ENCODE peak calls at places on chromosomes 3 and 15, in four cellular contexts. N is endodermal cell, R is breast epithelium, J is BJ. K is an unnamed sample.

GRCh38 chr3:43689166-43689565 is 1.6 kb upstream of the ABHD5 start:
- DNase-seq in R (no peak), N (no peak), J (no peak), K (no peak)

GRCh38 chr3:140467916-140468315 is 209.9 kb upstream of the TRIM42 start:
- DNase-seq in J (no peak), N (no peak), R (no peak), K (no peak)

GRCh38 chr15:52255008-52255407 is 40.6 kb downstream of the MYO5C start:
- DNase-seq in R (no peak), N (no peak), J (no peak), K (no peak)

GRCh38 chr3:113128386-113129015 is 82.9 kb upstream of the BOC start:
- DNase-seq in N (no peak), J (no peak), R (no peak), K (no peak)

GRCh38 chr15:100842756-100843730 is 36.6 kb upstream of the ALDH1A3 start:
- DNase-seq in R (no peak), J (peak), N (no peak), K (no peak)

GRCh38 chr15:58457466-58457965 is 25.7 kb downstream of the LIPC start:
- DNase-seq in J (peak), R (no peak), N (no peak), K (no peak)

GRCh38 chr15:33089878-33090757 is 104.4 kb downstream of the FMN1 start:
- DNase-seq in N (no peak), R (no peak), J (no peak), K (no peak)

GRCh38 chr15:88242586-88242985 is 14.0 kb downstream of the NTRK3 start:
- DNase-seq in N (no peak), J (no peak), R (no peak), K (no peak)

GRCh38 chr3:16516695-16517481 is 3.4 kb upstream of the RFTN1 start:
- DNase-seq in N (peak), R (no peak), J (no peak), K (peak)

GRCh38 chr3:106711650-106712049 is 665.6 kb upstream of the CCDC54 start:
- DNase-seq in N (no peak), R (no peak), J (peak), K (no peak)

GRCh38 chr3:196726788-196727675 is 12.6 kb upstream of the PAK2 start:
- DNase-seq in N (no peak), R (no peak), J (no peak), K (no peak)

GRCh38 chr3:45329779-45330305 is 58.5 kb upstream of the LARS2 start:
- DNase-seq in J (no peak), N (no peak), R (no peak), K (no peak)

GRCh38 chr3:171267089-171267488 is 193.1 kb downstream of the TNIK start:
- DNase-seq in R (no peak), J (no peak), N (no peak), K (no peak)

GRCh38 chr15:66948294-66948693 is 117.1 kb upstream of the SMAD3 start:
- DNase-seq in N (no peak), J (no peak), R (no peak), K (no peak)

GRCh38 chr3:31572605-31573459 is 40.1 kb downstream of the STT3B start:
- DNase-seq in J (no peak), N (no peak), R (no peak), K (no peak)

GRCh38 chr15:31325432-31325975 is 1.1 kb upstream of the KLF13 start:
- DNase-seq in N (peak), R (no peak), J (no peak), K (peak)

GRCh38 chr15:72179950-72180581 is 17.5 kb downstream of the GRAMD2A start:
- DNase-seq in N (peak), J (no peak), R (no peak), K (no peak)

GRCh38 chr3:113912551-113913246 is 35.1 kb upstream of the ZDHHC23 start:
- DNase-seq in N (peak), J (no peak), R (no peak), K (peak)

GRCh38 chr15:63972801-63973200 is 73.5 kb downstream of the DAPK2 start:
- DNase-seq in J (no peak), N (peak), R (no peak), K (peak)

GRCh38 chr3:7290062-7290825 is 429.3 kb downstream of the GRM7 start:
- DNase-seq in J (no peak), N (no peak), R (no peak), K (no peak)

GRCh38 chr3:197122394-197122793 is 92.8 kb upstream of the MELTF start:
- DNase-seq in R (no peak), J (no peak), N (no peak), K (no peak)

GRCh38 chr15:51814616-51815015 is 14.8 kb upstream of the TMOD3 start:
- DNase-seq in N (no peak), R (no peak), J (no peak), K (no peak)

GRCh38 chr3:37971467-37971866 is 19.1 kb upstream of the VILL start:
- DNase-seq in N (no peak), J (no peak), R (no peak), K (no peak)

GRCh38 chr3:188491276-188491687 is 337.3 kb downstream of the LPP start:
- DNase-seq in R (no peak), N (no peak), J (no peak), K (no peak)

GRCh38 chr3:126394977-126395321 is 240 bp downstream of the CFAP100 start:
- DNase-seq in J (no peak), N (no peak), R (no peak), K (no peak)
- H3K4me3 ChIP-seq in J (peak), N (peak), R (peak), K (no peak)

GRCh38 chr3:131957980-131958379 is 76.8 kb downstream of the CPNE4 start:
- DNase-seq in J (no peak), N (peak), R (no peak), K (peak)

GRCh38 chr3:131957511-131957910 is 77.3 kb downstream of the CPNE4 start:
- DNase-seq in J (no peak), R (no peak), N (no peak), K (no peak)

GRCh38 chr3:131960324-131960723 is 74.5 kb downstream of the CPNE4 start:
- DNase-seq in N (no peak), J (no peak), R (no peak), K (no peak)
- H3K4me3 ChIP-seq in N (no peak), J (no peak), R (no peak), K (no peak)

GRCh38 chr3:62318365-62318751 is 55.0 kb downstream of the FEZF2 start:
- DNase-seq in R (no peak), N (no peak), J (no peak), K (no peak)
- H3K4me3 ChIP-seq in R (peak), N (peak), J (peak), K (peak)

DNA sequence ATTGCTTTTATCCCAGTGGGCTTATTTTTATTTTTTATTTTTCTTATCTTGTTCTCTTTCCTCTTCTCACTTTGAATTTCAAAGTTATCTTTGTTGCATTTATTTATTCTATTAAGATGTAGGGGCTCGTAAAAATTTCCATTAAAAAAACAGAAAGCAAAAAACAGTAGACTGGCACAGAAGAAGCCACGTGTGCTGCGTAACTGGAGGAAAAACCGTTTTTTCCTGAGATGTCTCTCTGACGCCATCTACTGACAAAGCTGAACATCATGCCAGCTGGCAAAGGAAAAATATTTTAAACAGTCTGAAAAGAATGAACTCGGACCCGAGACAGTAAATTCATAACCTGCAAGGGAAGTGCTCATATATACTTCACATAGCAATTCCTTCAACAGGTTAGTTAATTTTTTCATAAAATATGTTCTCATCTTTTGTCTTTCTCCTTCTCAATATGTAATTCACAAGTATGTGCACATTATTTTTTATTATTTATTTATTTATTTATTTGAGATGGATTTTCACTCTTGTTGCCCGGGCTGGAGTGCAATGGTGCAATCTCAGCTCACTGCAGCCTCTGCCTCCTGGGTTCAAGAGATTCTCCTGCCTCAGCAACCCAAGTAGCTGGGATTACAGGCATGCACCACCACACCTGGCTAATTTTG is 10.5 kb upstream of the MFSD1 start:
- DNase-seq in N (no peak), R (no peak), J (no peak), K (peak)
- H3K4me3 ChIP-seq in N (no peak), R (no peak), J (no peak), K (no peak)

GRCh38 chr15:90249123-90249863 is at the start of gene TTLL13:
- DNase-seq in J (no peak), N (peak), R (peak), K (peak)

DNA sequence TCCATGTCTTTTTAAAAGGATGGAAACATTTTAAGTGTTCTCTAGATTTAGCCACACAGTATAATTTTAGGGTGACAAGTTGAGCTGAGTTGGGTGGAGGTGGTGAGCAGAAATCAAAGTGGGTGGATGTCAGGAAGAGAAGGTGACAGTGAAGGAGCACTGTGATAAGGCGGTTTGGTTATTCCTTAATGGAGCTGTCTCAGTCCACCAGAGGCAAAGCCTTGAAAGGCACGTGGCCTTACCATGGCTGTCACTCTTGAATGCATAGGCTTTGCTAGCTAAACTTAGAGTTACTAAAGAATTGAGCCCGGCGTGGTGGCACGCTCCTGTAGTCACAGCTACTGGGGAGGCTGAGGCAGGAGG is 615 bp upstream of the TTLL13 start:
- DNase-seq in N (no peak), J (no peak), R (no peak), K (no peak)
- H3K4me3 ChIP-seq in N (peak), J (no peak), R (no peak), K (no peak)

DNA sequence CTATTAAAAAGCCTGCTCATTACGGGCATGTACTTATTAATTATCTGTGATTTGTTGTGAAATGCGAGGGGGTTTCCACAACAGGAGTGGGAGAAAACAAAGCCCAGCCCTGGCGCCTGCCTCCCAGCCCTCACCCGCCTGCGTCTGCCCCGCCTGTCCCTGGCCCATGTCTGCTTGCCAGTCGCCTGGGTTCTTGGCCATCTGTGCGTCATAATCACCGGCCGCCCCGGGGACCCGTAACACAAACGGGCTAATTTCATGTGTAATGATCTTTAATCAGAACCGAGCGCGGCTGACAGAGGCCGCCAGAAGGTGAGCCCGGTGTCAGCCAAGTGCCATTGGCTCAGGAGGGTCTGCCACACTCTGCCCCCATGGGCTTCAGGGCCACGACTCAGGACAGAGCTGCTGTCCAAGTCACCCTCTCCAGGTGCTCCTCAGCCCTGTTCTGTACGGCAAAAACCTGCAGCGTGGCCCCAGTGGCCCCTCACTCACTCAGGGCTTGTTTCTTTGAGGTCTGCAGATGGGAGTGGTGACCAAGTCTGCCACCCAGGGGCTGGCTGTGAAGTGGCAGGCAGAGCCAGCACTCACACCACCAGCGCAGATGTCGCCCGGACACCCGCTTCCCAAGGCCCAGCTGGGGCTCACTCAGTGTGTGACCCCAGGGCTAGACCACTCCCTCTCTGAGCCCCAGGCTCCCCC is 28.8 kb upstream of the TMEM115 start:
- DNase-seq in N (peak), J (no peak), R (no peak), K (peak)
- H3K4me3 ChIP-seq in N (no peak), J (no peak), R (no peak), K (no peak)

DNA sequence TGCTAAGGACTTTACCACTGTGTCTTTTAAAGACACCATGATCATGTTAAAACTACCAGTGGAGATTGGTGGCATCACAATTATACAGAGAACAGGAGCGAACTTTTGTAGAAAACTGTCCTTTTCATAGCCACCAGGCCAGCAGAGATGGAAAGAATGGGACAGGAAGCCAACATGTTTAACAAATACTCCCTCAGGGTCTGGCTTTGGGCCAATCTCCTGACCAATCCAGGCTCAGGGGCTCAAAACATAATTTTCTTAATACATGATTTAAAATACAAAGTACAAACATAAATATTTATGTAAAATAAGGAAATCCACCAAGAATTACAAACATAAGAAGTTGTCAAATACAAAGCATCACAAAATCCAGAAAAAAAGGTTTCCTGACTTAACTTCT is 266.0 kb downstream of the VPS13C start:
- DNase-seq in R (no peak), N (no peak), J (no peak), K (no peak)
- H3K4me3 ChIP-seq in R (no peak), N (no peak), J (no peak), K (no peak)

DNA sequence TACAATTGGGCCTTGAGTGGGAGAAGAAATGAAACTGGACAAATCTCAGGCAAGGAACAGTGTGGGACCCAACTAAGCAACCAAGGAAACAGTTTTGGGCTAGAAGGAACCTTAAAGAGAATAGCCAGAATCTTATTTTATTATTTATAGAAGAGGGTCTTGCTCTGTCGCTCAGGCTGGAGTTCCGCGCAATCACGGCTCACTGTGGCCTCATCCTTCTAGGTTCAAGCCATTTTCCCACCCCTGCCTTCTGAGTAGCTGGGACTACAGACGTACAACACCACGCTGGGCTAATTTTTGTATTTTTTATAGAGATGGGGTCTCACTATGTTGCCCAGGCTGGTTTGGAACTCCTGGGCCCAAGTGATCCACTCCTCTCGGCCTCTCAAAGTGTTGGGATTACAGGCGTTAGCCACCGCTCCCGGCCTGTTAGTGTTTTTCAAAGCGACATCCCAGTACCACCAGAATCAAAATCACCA is 734 bp upstream of the WDR76 start:
- DNase-seq in J (no peak), N (no peak), R (no peak), K (no peak)
- H3K4me3 ChIP-seq in J (peak), N (peak), R (peak), K (no peak)

K was measured in H7.